ENCODE peak calls at places on chromosome 7, in ten cellular contexts. Z is GM12891; M is RWPE1; E is caudate nucleus; N is SIG-M5; I is HT1080; H is T-helper 9 cell; F is stimulated activated CD4-positive, alpha-beta T cell treated with anti-CD3 and anti-CD28 coated beads, Interleukin-4, amount 100 ng/mL, for 4 hours; S is T1000; B is choroid plexus epithelial cell. T is an unnamed sample.

GRCh38 chr7:43590862-43591550 is 8.1 kb downstream of the STK17A start:
- DNase-seq in Z (no peak), M (no peak), E (no peak), N (no peak), I (no peak), H (no peak), F (no peak), S (no peak), B (no peak), T (no peak)

GRCh38 chr7:93719546-93719945 is 145.0 kb upstream of the CALCR start:
- DNase-seq in Z (no peak), M (no peak), E (no peak), N (no peak), I (peak; percentile 93), H (no peak), F (no peak), S (no peak), B (peak; percentile 97), T (no peak)

GRCh38 chr7:12389089-12389700 is 14.5 kb downstream of the VWDE start:
- DNase-seq in Z (no peak), M (peak; percentile 50), E (peak; percentile 3), N (peak; percentile 4), I (peak; percentile 50), H (peak; percentile 7), F (peak; percentile 1), S (no peak), B (peak; percentile 84), T (no peak)

GRCh38 chr7:81725496-81726117 is 44.2 kb downstream of the HGF start:
- DNase-seq in Z (no peak), M (no peak), E (no peak), N (no peak), I (peak; percentile 47), H (no peak), F (no peak), S (peak; percentile 50), B (peak; percentile 85), T (no peak)

GRCh38 chr7:550881-551614 is 31.4 kb upstream of the PDGFA start:
- DNase-seq in Z (no peak), M (no peak), E (no peak), N (no peak), I (no peak), H (no peak), F (no peak), S (no peak), B (no peak), T (no peak)

GRCh38 chr7:100120518-100121085 is 1.2 kb downstream of the CNPY4 start:
- DNase-seq in Z (no peak), M (no peak), E (no peak), N (no peak), I (no peak), H (no peak), F (no peak), S (no peak), B (no peak), T (no peak)

GRCh38 chr7:137937202-137937560 is 64.7 kb downstream of the CREB3L2 start:
- DNase-seq in Z (no peak), M (no peak), E (no peak), N (no peak), I (no peak), H (no peak), F (no peak), S (no peak), B (peak; percentile 31), T (no peak)

GRCh38 chr7:68306692-68307107 is 1291.6 kb upstream of the AUTS2 start:
- DNase-seq in Z (no peak), M (no peak), E (no peak), N (no peak), I (no peak), H (no peak), F (no peak), S (no peak), B (no peak), T (no peak)

GRCh38 chr7:45660901-45661211 is 86.7 kb downstream of the ADCY1 start:
- DNase-seq in Z (no peak), M (no peak), E (no peak), N (no peak), I (no peak), H (no peak), F (no peak), S (no peak), B (no peak), T (no peak)

GRCh38 chr7:134931487-134931886 is 54.8 kb upstream of the AGBL3 start:
- DNase-seq in Z (no peak), M (no peak), E (no peak), N (no peak), I (no peak), H (no peak), F (no peak), S (no peak), B (peak; percentile 85), T (no peak)

GRCh38 chr7:127940365-127941160 is 90.7 kb downstream of the LRRC4 start:
- DNase-seq in Z (no peak), M (no peak), E (no peak), N (no peak), I (no peak), H (no peak), F (no peak), S (no peak), B (peak; percentile 42), T (no peak)

GRCh38 chr7:152527610-152528032 is 91.8 kb upstream of the KMT2C start:
- DNase-seq in Z (no peak), M (no peak), E (no peak), N (no peak), I (no peak), H (no peak), F (no peak), S (no peak), B (no peak), T (no peak)

GRCh38 chr7:66522518-66522917 is 106.2 kb upstream of the KCTD7 start:
- DNase-seq in Z (no peak), M (no peak), E (no peak), N (no peak), I (peak; percentile 17), H (no peak), F (no peak), S (no peak), B (no peak), T (no peak)

GRCh38 chr7:41574377-41574776 is 128.5 kb downstream of the INHBA start:
- DNase-seq in Z (no peak), M (no peak), E (no peak), N (no peak), I (peak; percentile 11), H (no peak), F (no peak), S (no peak), B (peak; percentile 58), T (no peak)

GRCh38 chr7:20532841-20533240 is 82.6 kb upstream of the ABCB5 start:
- DNase-seq in Z (no peak), M (no peak), E (no peak), N (no peak), I (peak; percentile 22), H (no peak), F (no peak), S (no peak), B (no peak), T (no peak)

GRCh38 chr7:36717596-36717995 is 6.7 kb downstream of the AOAH start:
- DNase-seq in Z (no peak), M (no peak), E (no peak), N (no peak), I (no peak), H (no peak), F (no peak), S (no peak), B (no peak), T (no peak)

GRCh38 chr7:105188201-105188600 is 174.2 kb downstream of the KMT2E start:
- DNase-seq in Z (no peak), M (no peak), E (no peak), N (no peak), I (no peak), H (no peak), F (no peak), S (no peak), B (peak; percentile 40), T (no peak)